ENCODE peak calls at places on chromosomes 12 and 14, in seven cellular contexts. S is NCI-H1417 treated with DMSO at 0.1 percent for 48 hours, K is LHCN-M2, Z is RWPE1, J is T-helper 17 cell, H is GM13977, B is NCI-H748 treated with DMSO at 0.1 percent for 48 hours. A is an unnamed sample.

GRCh38 chr14:89540009-89540829 is 123.2 kb upstream of the FOXN3 start:
- DNase-seq in S (no peak), K (peak; percentile 23), Z (no peak), J (no peak), H (no peak), B (no peak), A (peak; percentile 67)

GRCh38 chr12:4323400-4323799 is 2.4 kb downstream of the TIGAR start:
- DNase-seq in S (no peak), K (no peak), Z (no peak), J (no peak), H (no peak), B (no peak), A (no peak)

GRCh38 chr12:52246720-52247621 is 13.9 kb downstream of the KRT7 start:
- DNase-seq in S (peak; percentile 22), K (peak; percentile 32), Z (no peak), J (no peak), H (peak; percentile 54), B (peak; percentile 30), A (no peak)

GRCh38 chr12:109295764-109296425 is 13.2 kb downstream of the FOXN4 start:
- DNase-seq in S (no peak), K (no peak), Z (no peak), J (no peak), H (no peak), B (no peak), A (no peak)

GRCh38 chr14:102944448-102945330 is 22.2 kb downstream of the AMN start:
- DNase-seq in S (no peak), K (no peak), Z (no peak), J (no peak), H (no peak), B (no peak), A (no peak)

GRCh38 chr12:10466311-10466710 is 13.1 kb upstream of the KLRC1 start:
- DNase-seq in S (no peak), K (no peak), Z (no peak), J (no peak), H (no peak), B (no peak), A (no peak)

GRCh38 chr12:45789025-45789424 is 59.5 kb downstream of the ARID2 start:
- DNase-seq in S (no peak), K (peak; percentile 86), Z (no peak), J (no peak), H (no peak), B (no peak), A (peak; percentile 52)

GRCh38 chr12:115660211-115660805 is 617.2 kb downstream of the MED13L start:
- DNase-seq in S (no peak), K (peak; percentile 0), Z (peak; percentile 18), J (no peak), H (no peak), B (no peak), A (no peak)

GRCh38 chr14:29653303-29653702 is 274.3 kb downstream of the PRKD1 start:
- DNase-seq in S (no peak), K (no peak), Z (no peak), J (no peak), H (no peak), B (no peak), A (no peak)

GRCh38 chr14:23095196-23096108 is at the start of gene C14orf119:
- DNase-seq in S (no peak), K (peak; percentile 100), Z (peak; percentile 100), J (peak; percentile 95), H (peak; percentile 99), B (no peak), A (peak; percentile 100)